ENCODE peak calls at places on chromosome 17, in eight cellular contexts. C, S, U, J, V, F, P and L are unnamed samples.

GRCh38 chr17:61412860-61413653 is 13.4 kb downstream of the TBX2 start:
- DNase-seq in C (no peak), S (no peak), U (no peak), J (no peak), V (no peak), F (no peak), P (no peak), L (no peak)

GRCh38 chr17:81537343-81537855 is 9.2 kb downstream of the FSCN2 start:
- DNase-seq in C (no peak), S (peak), U (no peak), J (no peak), V (peak), F (no peak), P (no peak), L (peak)

GRCh38 chr17:76248013-76248782 is 7.9 kb upstream of the RNF157 start:
- DNase-seq in C (no peak), S (no peak), U (no peak), J (no peak), V (no peak), F (no peak), P (no peak), L (no peak)

GRCh38 chr17:54256530-54256929 is 433.8 kb downstream of the KIF2B start:
- DNase-seq in C (no peak), S (no peak), U (no peak), J (peak), V (no peak), F (no peak), P (no peak), L (no peak)

GRCh38 chr17:38509772-38510423 is 81.6 kb downstream of the ARHGAP23 start:
- DNase-seq in C (no peak), S (no peak), U (no peak), J (no peak), V (no peak), F (no peak), P (no peak), L (no peak)

GRCh38 chr17:82528484-82529265 is 9.1 kb downstream of the FOXK2 start:
- DNase-seq in C (no peak), S (no peak), U (no peak), J (no peak), V (no peak), F (peak), P (no peak), L (no peak)

GRCh38 chr17:5078106-5079028 is at the start of gene ZFP3:
- DNase-seq in C (peak), S (no peak), U (peak), J (peak), V (peak), F (peak), P (peak), L (peak)

GRCh38 chr17:7048968-7049367 is 5.1 kb upstream of the SLC16A11 start:
- DNase-seq in C (no peak), S (no peak), U (no peak), J (no peak), V (no peak), F (no peak), P (no peak), L (no peak)

GRCh38 chr17:1379930-1380313 is 20.1 kb downstream of the YWHAE start:
- DNase-seq in C (no peak), S (no peak), U (no peak), J (no peak), V (no peak), F (no peak), P (no peak), L (no peak)

GRCh38 chr17:44862278-44862914 is 14.7 kb downstream of the HIGD1B start:
- DNase-seq in C (no peak), S (no peak), U (peak), J (no peak), V (no peak), F (no peak), P (no peak), L (no peak)

GRCh38 chr17:36048061-36048460 is 16.0 kb upstream of the CCL18 start:
- DNase-seq in C (no peak), S (no peak), U (no peak), J (no peak), V (no peak), F (no peak), P (no peak), L (no peak)

GRCh38 chr17:179066-179432 is 2.4 kb downstream of the DOC2B start:
- DNase-seq in C (no peak), S (no peak), U (no peak), J (no peak), V (no peak), F (no peak), P (no peak), L (no peak)